ENCODE peak calls at places on chromosomes 5 and 9, in eight cellular contexts. One of them, this sample, is unnamed.

GRCh38 chr9:116550728-116551436 is 136.2 kb upstream of the TRIM32 start:
- DNase-seq in H9: no peak
- DNase-seq in breast epithelium: no peak
- DNase-seq in endothelial cell of umbilical vein: no peak
- DNase-seq in heart right ventricle: no peak
- DNase-seq in endothelial cell: no peak
- DNase-seq in cardiac muscle cell: peak; percentile 91
- DNase-seq in cardiac fibroblast: peak; percentile 91
- DNase-seq in this sample: no peak

GRCh38 chr5:31449175-31449574 is 82.7 kb downstream of the DROSHA start:
- DNase-seq in cardiac fibroblast: peak; percentile 32
- DNase-seq in H9: no peak
- DNase-seq in breast epithelium: no peak
- DNase-seq in heart right ventricle: no peak
- DNase-seq in cardiac muscle cell: peak; percentile 38
- DNase-seq in endothelial cell of umbilical vein: no peak
- DNase-seq in endothelial cell: no peak
- DNase-seq in this sample: no peak

GRCh38 chr5:11903121-11903613 is 1.1 kb downstream of the CTNND2 start:
- DNase-seq in cardiac muscle cell: no peak
- DNase-seq in cardiac fibroblast: no peak
- DNase-seq in H9: peak; percentile 28
- DNase-seq in heart right ventricle: peak; percentile 12
- DNase-seq in endothelial cell: no peak
- DNase-seq in endothelial cell of umbilical vein: no peak
- DNase-seq in breast epithelium: no peak
- DNase-seq in this sample: no peak

GRCh38 chr9:14238044-14238443 is 75.9 kb downstream of the NFIB start:
- DNase-seq in breast epithelium: no peak
- DNase-seq in endothelial cell: peak; percentile 38
- DNase-seq in heart right ventricle: no peak
- DNase-seq in endothelial cell of umbilical vein: no peak
- DNase-seq in H9: peak; percentile 41
- DNase-seq in cardiac fibroblast: no peak
- DNase-seq in cardiac muscle cell: peak; percentile 36
- DNase-seq in this sample: no peak

GRCh38 chr5:133370904-133371303 is 241.4 kb downstream of the FSTL4 start:
- DNase-seq in H9: no peak
- DNase-seq in heart right ventricle: no peak
- DNase-seq in cardiac muscle cell: no peak
- DNase-seq in endothelial cell: no peak
- DNase-seq in breast epithelium: no peak
- DNase-seq in cardiac fibroblast: no peak
- DNase-seq in endothelial cell of umbilical vein: no peak
- DNase-seq in this sample: no peak

GRCh38 chr9:84261082-84261746 is 79.3 kb downstream of the SLC28A3 start:
- DNase-seq in cardiac muscle cell: peak; percentile 85
- DNase-seq in breast epithelium: peak; percentile 60
- DNase-seq in endothelial cell of umbilical vein: peak; percentile 80
- DNase-seq in heart right ventricle: peak; percentile 83
- DNase-seq in cardiac fibroblast: peak; percentile 83
- DNase-seq in endothelial cell: peak; percentile 87
- DNase-seq in H9: peak; percentile 84
- DNase-seq in this sample: peak; percentile 41

GRCh38 chr5:82813951-82814350 is 263.2 kb downstream of the TMEM167A start:
- DNase-seq in cardiac muscle cell: no peak
- DNase-seq in endothelial cell of umbilical vein: no peak
- DNase-seq in H9: no peak
- DNase-seq in endothelial cell: no peak
- DNase-seq in heart right ventricle: no peak
- DNase-seq in cardiac fibroblast: no peak
- DNase-seq in breast epithelium: no peak
- DNase-seq in this sample: no peak

GRCh38 chr5:179273441-179274145 is 71.7 kb downstream of the ADAMTS2 start:
- DNase-seq in cardiac fibroblast: no peak
- DNase-seq in heart right ventricle: no peak
- DNase-seq in cardiac muscle cell: no peak
- DNase-seq in H9: no peak
- DNase-seq in breast epithelium: no peak
- DNase-seq in endothelial cell of umbilical vein: no peak
- DNase-seq in endothelial cell: no peak
- DNase-seq in this sample: no peak

GRCh38 chr5:175556794-175557193 is 78.4 kb downstream of the SFXN1 start:
- DNase-seq in heart right ventricle: no peak
- DNase-seq in breast epithelium: no peak
- DNase-seq in endothelial cell of umbilical vein: no peak
- DNase-seq in cardiac fibroblast: no peak
- DNase-seq in H9: no peak
- DNase-seq in cardiac muscle cell: no peak
- DNase-seq in endothelial cell: no peak
- DNase-seq in this sample: no peak

GRCh38 chr5:157372472-157372822 is 87.6 kb upstream of the NIPAL4 start:
- DNase-seq in breast epithelium: no peak
- DNase-seq in endothelial cell: no peak
- DNase-seq in heart right ventricle: no peak
- DNase-seq in H9: no peak
- DNase-seq in cardiac muscle cell: no peak
- DNase-seq in cardiac fibroblast: no peak
- DNase-seq in endothelial cell of umbilical vein: no peak
- DNase-seq in this sample: no peak

GRCh38 chr5:75277463-75277862 is 40.8 kb upstream of the ANKRD31 start:
- DNase-seq in heart right ventricle: no peak
- DNase-seq in endothelial cell: no peak
- DNase-seq in breast epithelium: no peak
- DNase-seq in H9: no peak
- DNase-seq in endothelial cell of umbilical vein: no peak
- DNase-seq in cardiac fibroblast: no peak
- DNase-seq in cardiac muscle cell: no peak
- DNase-seq in this sample: no peak

GRCh38 chr9:115295749-115296148 is 177.8 kb upstream of the TNC start:
- DNase-seq in heart right ventricle: no peak
- DNase-seq in H9: no peak
- DNase-seq in cardiac muscle cell: no peak
- DNase-seq in endothelial cell of umbilical vein: no peak
- DNase-seq in cardiac fibroblast: no peak
- DNase-seq in endothelial cell: no peak
- DNase-seq in breast epithelium: no peak
- DNase-seq in this sample: no peak

GRCh38 chr5:79845448-79846197 is 145.4 kb downstream of the MTX3 start:
- DNase-seq in breast epithelium: no peak
- DNase-seq in endothelial cell: no peak
- DNase-seq in cardiac fibroblast: peak; percentile 44
- DNase-seq in heart right ventricle: no peak
- DNase-seq in endothelial cell of umbilical vein: no peak
- DNase-seq in H9: no peak
- DNase-seq in cardiac muscle cell: peak; percentile 48
- DNase-seq in this sample: no peak

GRCh38 chr5:57780306-57780958 is 297.8 kb upstream of the ACTBL2 start:
- DNase-seq in heart right ventricle: peak; percentile 23
- DNase-seq in cardiac fibroblast: peak; percentile 12
- DNase-seq in breast epithelium: no peak
- DNase-seq in cardiac muscle cell: no peak
- DNase-seq in endothelial cell of umbilical vein: peak; percentile 93
- DNase-seq in endothelial cell: peak; percentile 38
- DNase-seq in H9: peak; percentile 25
- DNase-seq in this sample: no peak

GRCh38 chr5:119315516-119315949 is 40.3 kb upstream of the TNFAIP8 start:
- DNase-seq in breast epithelium: no peak
- DNase-seq in cardiac fibroblast: peak; percentile 44
- DNase-seq in cardiac muscle cell: peak; percentile 31
- DNase-seq in endothelial cell: no peak
- DNase-seq in H9: no peak
- DNase-seq in heart right ventricle: no peak
- DNase-seq in endothelial cell of umbilical vein: peak; percentile 43
- DNase-seq in this sample: no peak

GRCh38 chr5:148913985-148914421 is 87.6 kb downstream of the ADRB2 start:
- DNase-seq in H9: no peak
- DNase-seq in breast epithelium: no peak
- DNase-seq in cardiac muscle cell: peak; percentile 58
- DNase-seq in endothelial cell of umbilical vein: peak; percentile 62
- DNase-seq in heart right ventricle: no peak
- DNase-seq in endothelial cell: no peak
- DNase-seq in cardiac fibroblast: peak; percentile 83
- DNase-seq in this sample: no peak

GRCh38 chr9:99516657-99517049 is 294.6 kb downstream of the SEC61B start:
- DNase-seq in breast epithelium: no peak
- DNase-seq in heart right ventricle: no peak
- DNase-seq in endothelial cell: no peak
- DNase-seq in cardiac muscle cell: no peak
- DNase-seq in endothelial cell of umbilical vein: no peak
- DNase-seq in H9: no peak
- DNase-seq in cardiac fibroblast: no peak
- DNase-seq in this sample: no peak

DNA sequence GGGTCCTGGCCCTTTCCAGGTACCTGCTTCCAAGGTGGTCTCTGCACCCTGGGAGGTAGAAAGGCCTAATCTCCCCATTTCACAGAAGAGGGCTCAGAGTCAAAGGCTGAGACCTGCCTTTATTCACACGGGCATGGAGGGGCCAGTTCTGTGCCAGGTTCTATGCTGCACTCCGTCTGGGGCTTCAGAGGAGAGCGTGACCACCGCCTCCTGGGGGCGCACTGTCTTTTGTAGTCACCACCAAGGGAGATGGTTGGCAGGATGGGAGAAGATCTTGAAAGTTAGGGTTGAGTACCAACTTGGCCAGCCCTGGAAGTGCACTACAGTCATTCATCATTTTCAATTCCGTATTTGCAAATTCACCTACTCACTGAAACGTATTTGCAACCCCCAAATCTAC is 23.7 kb upstream of the PRDM12 start:
- DNase-seq in endothelial cell: no peak
- DNase-seq in breast epithelium: no peak
- DNase-seq in heart right ventricle: no peak
- DNase-seq in endothelial cell of umbilical vein: no peak
- DNase-seq in cardiac muscle cell: no peak
- DNase-seq in H9: peak; percentile 53
- DNase-seq in cardiac fibroblast: no peak
- DNase-seq in this sample: no peak
- TF ChIP-seq CTCF in endothelial cell: no peak
- TF ChIP-seq CTCF in breast epithelium: no peak
- TF ChIP-seq CTCF in heart right ventricle: no peak
- TF ChIP-seq CTCF in endothelial cell of umbilical vein: no peak
- TF ChIP-seq CTCF in cardiac muscle cell: no peak
- TF ChIP-seq CTCF in H9: peak; percentile 48
- TF ChIP-seq CTCF in cardiac fibroblast: no peak
- TF ChIP-seq CTCF in this sample: peak; percentile 6

GRCh38 chr5:154196955-154197652 is 6.6 kb downstream of the GALNT10 start:
- DNase-seq in heart right ventricle: no peak
- DNase-seq in cardiac muscle cell: peak; percentile 80
- DNase-seq in endothelial cell of umbilical vein: peak; percentile 81
- DNase-seq in breast epithelium: no peak
- DNase-seq in cardiac fibroblast: peak; percentile 78
- DNase-seq in endothelial cell: no peak
- DNase-seq in H9: no peak
- DNase-seq in this sample: no peak
- TF ChIP-seq CTCF in heart right ventricle: peak; percentile 41
- TF ChIP-seq CTCF in cardiac muscle cell: peak; percentile 47
- TF ChIP-seq CTCF in endothelial cell of umbilical vein: no peak
- TF ChIP-seq CTCF in breast epithelium: no peak
- TF ChIP-seq CTCF in cardiac fibroblast: peak; percentile 31
- TF ChIP-seq CTCF in endothelial cell: no peak
- TF ChIP-seq CTCF in H9: peak; percentile 59
- TF ChIP-seq CTCF in this sample: peak; percentile 44

GRCh38 chr5:93092349-93093105 is 488.5 kb downstream of the NR2F1-AS1 start:
- DNase-seq in endothelial cell of umbilical vein: peak; percentile 82
- DNase-seq in breast epithelium: no peak
- DNase-seq in cardiac fibroblast: peak; percentile 80
- DNase-seq in endothelial cell: no peak
- DNase-seq in heart right ventricle: no peak
- DNase-seq in cardiac muscle cell: peak; percentile 75
- DNase-seq in H9: no peak
- DNase-seq in this sample: no peak
- TF ChIP-seq CTCF in endothelial cell of umbilical vein: peak; percentile 13
- TF ChIP-seq CTCF in breast epithelium: no peak
- TF ChIP-seq CTCF in cardiac fibroblast: peak; percentile 41
- TF ChIP-seq CTCF in endothelial cell: no peak
- TF ChIP-seq CTCF in heart right ventricle: peak; percentile 38
- TF ChIP-seq CTCF in cardiac muscle cell: peak; percentile 52
- TF ChIP-seq CTCF in H9: no peak
- TF ChIP-seq CTCF in this sample: peak; percentile 12

GRCh38 chr5:39986614-39987013 is 561.8 kb upstream of the DAB2 start:
- DNase-seq in H9: no peak
- DNase-seq in cardiac fibroblast: no peak
- DNase-seq in heart right ventricle: no peak
- DNase-seq in endothelial cell of umbilical vein: peak; percentile 4
- DNase-seq in cardiac muscle cell: no peak
- DNase-seq in endothelial cell: no peak
- DNase-seq in breast epithelium: no peak
- DNase-seq in this sample: no peak
- TF ChIP-seq CTCF in H9: peak; percentile 14
- TF ChIP-seq CTCF in cardiac fibroblast: peak; percentile 29
- TF ChIP-seq CTCF in heart right ventricle: no peak
- TF ChIP-seq CTCF in endothelial cell of umbilical vein: no peak
- TF ChIP-seq CTCF in cardiac muscle cell: no peak
- TF ChIP-seq CTCF in endothelial cell: no peak
- TF ChIP-seq CTCF in breast epithelium: no peak
- TF ChIP-seq CTCF in this sample: no peak

DNA sequence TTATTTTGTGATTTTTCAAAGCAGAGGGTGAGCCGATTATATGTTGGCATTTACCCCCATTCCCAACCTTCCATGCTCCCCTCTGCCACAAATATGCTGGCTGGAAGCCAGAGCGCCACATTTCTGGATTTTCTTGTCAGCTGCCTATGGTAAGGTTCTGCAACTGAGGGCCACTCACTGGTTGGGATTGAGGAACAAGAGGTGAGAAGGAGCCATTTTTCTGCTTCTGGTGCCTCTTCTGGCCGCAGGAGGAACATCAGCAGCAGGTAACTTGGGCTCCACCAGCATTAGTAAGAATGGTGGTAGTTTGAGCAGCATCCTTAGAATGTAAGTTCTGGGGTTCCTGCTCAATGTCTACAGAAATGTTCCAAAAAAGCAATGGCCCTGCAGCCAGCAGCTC is 159.5 kb upstream of the MAST4 start:
- DNase-seq in endothelial cell of umbilical vein: no peak
- DNase-seq in heart right ventricle: no peak
- DNase-seq in cardiac muscle cell: no peak
- DNase-seq in breast epithelium: no peak
- DNase-seq in H9: peak; percentile 59
- DNase-seq in endothelial cell: no peak
- DNase-seq in cardiac fibroblast: no peak
- DNase-seq in this sample: no peak
- TF ChIP-seq CTCF in endothelial cell of umbilical vein: no peak
- TF ChIP-seq CTCF in heart right ventricle: peak; percentile 47
- TF ChIP-seq CTCF in cardiac muscle cell: peak; percentile 34
- TF ChIP-seq CTCF in breast epithelium: no peak
- TF ChIP-seq CTCF in H9: peak; percentile 60
- TF ChIP-seq CTCF in endothelial cell: no peak
- TF ChIP-seq CTCF in cardiac fibroblast: peak; percentile 38
- TF ChIP-seq CTCF in this sample: no peak

GRCh38 chr5:14011089-14012004 is 66.9 kb upstream of the DNAH5 start:
- DNase-seq in breast epithelium: peak; percentile 77
- DNase-seq in H9: peak; percentile 95
- DNase-seq in heart right ventricle: peak; percentile 82
- DNase-seq in endothelial cell of umbilical vein: peak; percentile 89
- DNase-seq in cardiac fibroblast: peak; percentile 91
- DNase-seq in endothelial cell: peak; percentile 92
- DNase-seq in cardiac muscle cell: peak; percentile 92
- DNase-seq in this sample: peak; percentile 25
- TF ChIP-seq CTCF in breast epithelium: no peak
- TF ChIP-seq CTCF in H9: no peak
- TF ChIP-seq CTCF in heart right ventricle: peak; percentile 31
- TF ChIP-seq CTCF in endothelial cell of umbilical vein: no peak
- TF ChIP-seq CTCF in cardiac fibroblast: no peak
- TF ChIP-seq CTCF in endothelial cell: no peak
- TF ChIP-seq CTCF in cardiac muscle cell: no peak
- TF ChIP-seq CTCF in this sample: no peak

GRCh38 chr9:86043999-86044398 is 55.4 kb downstream of the GOLM1 start:
- DNase-seq in breast epithelium: no peak
- DNase-seq in cardiac muscle cell: no peak
- DNase-seq in cardiac fibroblast: peak; percentile 10
- DNase-seq in endothelial cell of umbilical vein: no peak
- DNase-seq in endothelial cell: no peak
- DNase-seq in H9: no peak
- DNase-seq in heart right ventricle: no peak
- DNase-seq in this sample: no peak
- TF ChIP-seq CTCF in breast epithelium: no peak
- TF ChIP-seq CTCF in cardiac muscle cell: no peak
- TF ChIP-seq CTCF in cardiac fibroblast: no peak
- TF ChIP-seq CTCF in endothelial cell of umbilical vein: no peak
- TF ChIP-seq CTCF in endothelial cell: no peak
- TF ChIP-seq CTCF in H9: peak; percentile 57
- TF ChIP-seq CTCF in heart right ventricle: no peak
- TF ChIP-seq CTCF in this sample: no peak